ENCODE peak calls at places on chromosomes 11 and 22, in ten cellular contexts. One of them, this sample, is unnamed.

GRCh38 chr11:33898957-33899356 is 7.1 kb upstream of the LMO2 start:
- DNase-seq in ELR: no peak
- DNase-seq in GM23338: no peak
- DNase-seq in stimulated activated CD8-positive, alpha-beta memory T cell treated with anti-CD3 and anti-CD28 coated beads, Interleukin-2, amount 100 ng/mL, for 48 hours: no peak
- DNase-seq in GM23248: no peak
- DNase-seq in PC-3: no peak
- DNase-seq in upper lobe of left lung: no peak
- DNase-seq in naive thymus-derived CD8-positive, alpha-beta T cell: no peak
- DNase-seq in activated effector memory CD4-positive, alpha-beta T cell treated with anti-CD3 and anti-CD28 coated beads, Interleukin-2, amount 50 U/mL, for 16 hours: no peak
- DNase-seq in activated naive CD4-positive, alpha-beta T cell treated with anti-CD3 and anti-CD28 coated beads, Interleukin-2, amount 50 U/mL, for 16 hours: no peak
- DNase-seq in this sample: no peak

GRCh38 chr11:106424111-106424510 is 346.6 kb downstream of the AASDHPPT start:
- DNase-seq in ELR: peak; percentile 89
- DNase-seq in GM23338: no peak
- DNase-seq in stimulated activated CD8-positive, alpha-beta memory T cell treated with anti-CD3 and anti-CD28 coated beads, Interleukin-2, amount 100 ng/mL, for 48 hours: no peak
- DNase-seq in GM23248: peak; percentile 90
- DNase-seq in PC-3: peak; percentile 98
- DNase-seq in upper lobe of left lung: no peak
- DNase-seq in naive thymus-derived CD8-positive, alpha-beta T cell: no peak
- DNase-seq in activated effector memory CD4-positive, alpha-beta T cell treated with anti-CD3 and anti-CD28 coated beads, Interleukin-2, amount 50 U/mL, for 16 hours: no peak
- DNase-seq in activated naive CD4-positive, alpha-beta T cell treated with anti-CD3 and anti-CD28 coated beads, Interleukin-2, amount 50 U/mL, for 16 hours: no peak
- DNase-seq in this sample: no peak

GRCh38 chr11:46446343-46446751 is 54.8 kb upstream of the CHRM4 start:
- DNase-seq in ELR: peak; percentile 5
- DNase-seq in GM23338: peak; percentile 64
- DNase-seq in stimulated activated CD8-positive, alpha-beta memory T cell treated with anti-CD3 and anti-CD28 coated beads, Interleukin-2, amount 100 ng/mL, for 48 hours: no peak
- DNase-seq in GM23248: peak; percentile 22
- DNase-seq in PC-3: no peak
- DNase-seq in upper lobe of left lung: no peak
- DNase-seq in naive thymus-derived CD8-positive, alpha-beta T cell: no peak
- DNase-seq in activated effector memory CD4-positive, alpha-beta T cell treated with anti-CD3 and anti-CD28 coated beads, Interleukin-2, amount 50 U/mL, for 16 hours: no peak
- DNase-seq in activated naive CD4-positive, alpha-beta T cell treated with anti-CD3 and anti-CD28 coated beads, Interleukin-2, amount 50 U/mL, for 16 hours: no peak
- DNase-seq in this sample: no peak

GRCh38 chr11:118790357-118791014 is 478 bp downstream of the DDX6 start:
- DNase-seq in ELR: peak; percentile 73
- DNase-seq in GM23338: peak; percentile 74
- DNase-seq in stimulated activated CD8-positive, alpha-beta memory T cell treated with anti-CD3 and anti-CD28 coated beads, Interleukin-2, amount 100 ng/mL, for 48 hours: peak; percentile 36
- DNase-seq in GM23248: peak; percentile 76
- DNase-seq in PC-3: peak; percentile 44
- DNase-seq in upper lobe of left lung: peak; percentile 78
- DNase-seq in naive thymus-derived CD8-positive, alpha-beta T cell: peak; percentile 67
- DNase-seq in activated effector memory CD4-positive, alpha-beta T cell treated with anti-CD3 and anti-CD28 coated beads, Interleukin-2, amount 50 U/mL, for 16 hours: peak; percentile 82
- DNase-seq in activated naive CD4-positive, alpha-beta T cell treated with anti-CD3 and anti-CD28 coated beads, Interleukin-2, amount 50 U/mL, for 16 hours: peak; percentile 53
- DNase-seq in this sample: peak; percentile 58

GRCh38 chr11:1049431-1049891 is 12.9 kb upstream of the MUC6 start:
- DNase-seq in ELR: no peak
- DNase-seq in GM23338: no peak
- DNase-seq in stimulated activated CD8-positive, alpha-beta memory T cell treated with anti-CD3 and anti-CD28 coated beads, Interleukin-2, amount 100 ng/mL, for 48 hours: no peak
- DNase-seq in GM23248: no peak
- DNase-seq in PC-3: no peak
- DNase-seq in upper lobe of left lung: peak; percentile 58
- DNase-seq in naive thymus-derived CD8-positive, alpha-beta T cell: no peak
- DNase-seq in activated effector memory CD4-positive, alpha-beta T cell treated with anti-CD3 and anti-CD28 coated beads, Interleukin-2, amount 50 U/mL, for 16 hours: peak; percentile 57
- DNase-seq in activated naive CD4-positive, alpha-beta T cell treated with anti-CD3 and anti-CD28 coated beads, Interleukin-2, amount 50 U/mL, for 16 hours: no peak
- DNase-seq in this sample: no peak

GRCh38 chr22:24434472-24435322 is 7.3 kb downstream of the ADORA2A start:
- DNase-seq in ELR: no peak
- DNase-seq in GM23338: no peak
- DNase-seq in stimulated activated CD8-positive, alpha-beta memory T cell treated with anti-CD3 and anti-CD28 coated beads, Interleukin-2, amount 100 ng/mL, for 48 hours: peak; percentile 57
- DNase-seq in GM23248: peak; percentile 43
- DNase-seq in PC-3: no peak
- DNase-seq in upper lobe of left lung: peak; percentile 56
- DNase-seq in naive thymus-derived CD8-positive, alpha-beta T cell: peak; percentile 71
- DNase-seq in activated effector memory CD4-positive, alpha-beta T cell treated with anti-CD3 and anti-CD28 coated beads, Interleukin-2, amount 50 U/mL, for 16 hours: peak; percentile 89
- DNase-seq in activated naive CD4-positive, alpha-beta T cell treated with anti-CD3 and anti-CD28 coated beads, Interleukin-2, amount 50 U/mL, for 16 hours: peak; percentile 59
- DNase-seq in this sample: peak; percentile 70

GRCh38 chr11:103792981-103793468 is 243.4 kb upstream of the DDI1 start:
- DNase-seq in ELR: peak; percentile 22
- DNase-seq in GM23338: no peak
- DNase-seq in stimulated activated CD8-positive, alpha-beta memory T cell treated with anti-CD3 and anti-CD28 coated beads, Interleukin-2, amount 100 ng/mL, for 48 hours: no peak
- DNase-seq in GM23248: no peak
- DNase-seq in PC-3: no peak
- DNase-seq in upper lobe of left lung: no peak
- DNase-seq in naive thymus-derived CD8-positive, alpha-beta T cell: no peak
- DNase-seq in activated effector memory CD4-positive, alpha-beta T cell treated with anti-CD3 and anti-CD28 coated beads, Interleukin-2, amount 50 U/mL, for 16 hours: no peak
- DNase-seq in activated naive CD4-positive, alpha-beta T cell treated with anti-CD3 and anti-CD28 coated beads, Interleukin-2, amount 50 U/mL, for 16 hours: no peak
- DNase-seq in this sample: no peak

GRCh38 chr11:119472186-119472855 is 49.3 kb upstream of the THY1 start:
- DNase-seq in ELR: no peak
- DNase-seq in GM23338: no peak
- DNase-seq in stimulated activated CD8-positive, alpha-beta memory T cell treated with anti-CD3 and anti-CD28 coated beads, Interleukin-2, amount 100 ng/mL, for 48 hours: no peak
- DNase-seq in GM23248: peak; percentile 56
- DNase-seq in PC-3: no peak
- DNase-seq in upper lobe of left lung: peak; percentile 14
- DNase-seq in naive thymus-derived CD8-positive, alpha-beta T cell: no peak
- DNase-seq in activated effector memory CD4-positive, alpha-beta T cell treated with anti-CD3 and anti-CD28 coated beads, Interleukin-2, amount 50 U/mL, for 16 hours: no peak
- DNase-seq in activated naive CD4-positive, alpha-beta T cell treated with anti-CD3 and anti-CD28 coated beads, Interleukin-2, amount 50 U/mL, for 16 hours: no peak
- DNase-seq in this sample: no peak

GRCh38 chr11:88520391-88520790 is 182.9 kb upstream of the CTSC start:
- DNase-seq in ELR: peak; percentile 59
- DNase-seq in GM23338: no peak
- DNase-seq in stimulated activated CD8-positive, alpha-beta memory T cell treated with anti-CD3 and anti-CD28 coated beads, Interleukin-2, amount 100 ng/mL, for 48 hours: no peak
- DNase-seq in GM23248: peak; percentile 46
- DNase-seq in PC-3: no peak
- DNase-seq in upper lobe of left lung: no peak
- DNase-seq in naive thymus-derived CD8-positive, alpha-beta T cell: no peak
- DNase-seq in activated effector memory CD4-positive, alpha-beta T cell treated with anti-CD3 and anti-CD28 coated beads, Interleukin-2, amount 50 U/mL, for 16 hours: no peak
- DNase-seq in activated naive CD4-positive, alpha-beta T cell treated with anti-CD3 and anti-CD28 coated beads, Interleukin-2, amount 50 U/mL, for 16 hours: no peak
- DNase-seq in this sample: no peak

GRCh38 chr22:44885806-44886360 is 123.9 kb downstream of the PHF21B start:
- DNase-seq in ELR: no peak
- DNase-seq in GM23338: no peak
- DNase-seq in stimulated activated CD8-positive, alpha-beta memory T cell treated with anti-CD3 and anti-CD28 coated beads, Interleukin-2, amount 100 ng/mL, for 48 hours: no peak
- DNase-seq in GM23248: no peak
- DNase-seq in PC-3: no peak
- DNase-seq in upper lobe of left lung: no peak
- DNase-seq in naive thymus-derived CD8-positive, alpha-beta T cell: no peak
- DNase-seq in activated effector memory CD4-positive, alpha-beta T cell treated with anti-CD3 and anti-CD28 coated beads, Interleukin-2, amount 50 U/mL, for 16 hours: peak; percentile 37
- DNase-seq in activated naive CD4-positive, alpha-beta T cell treated with anti-CD3 and anti-CD28 coated beads, Interleukin-2, amount 50 U/mL, for 16 hours: no peak
- DNase-seq in this sample: no peak

GRCh38 chr11:110858556-110858921 is 146.3 kb upstream of the ARHGAP20 start:
- DNase-seq in ELR: no peak
- DNase-seq in GM23338: no peak
- DNase-seq in stimulated activated CD8-positive, alpha-beta memory T cell treated with anti-CD3 and anti-CD28 coated beads, Interleukin-2, amount 100 ng/mL, for 48 hours: no peak
- DNase-seq in GM23248: peak; percentile 30
- DNase-seq in PC-3: no peak
- DNase-seq in upper lobe of left lung: no peak
- DNase-seq in naive thymus-derived CD8-positive, alpha-beta T cell: no peak
- DNase-seq in activated effector memory CD4-positive, alpha-beta T cell treated with anti-CD3 and anti-CD28 coated beads, Interleukin-2, amount 50 U/mL, for 16 hours: no peak
- DNase-seq in activated naive CD4-positive, alpha-beta T cell treated with anti-CD3 and anti-CD28 coated beads, Interleukin-2, amount 50 U/mL, for 16 hours: no peak
- DNase-seq in this sample: no peak

GRCh38 chr22:17563936-17564391 is 666 bp downstream of the SLC25A18 start:
- DNase-seq in ELR: peak; percentile 45
- DNase-seq in GM23338: no peak
- DNase-seq in stimulated activated CD8-positive, alpha-beta memory T cell treated with anti-CD3 and anti-CD28 coated beads, Interleukin-2, amount 100 ng/mL, for 48 hours: no peak
- DNase-seq in GM23248: peak; percentile 81
- DNase-seq in PC-3: no peak
- DNase-seq in upper lobe of left lung: no peak
- DNase-seq in naive thymus-derived CD8-positive, alpha-beta T cell: no peak
- DNase-seq in activated effector memory CD4-positive, alpha-beta T cell treated with anti-CD3 and anti-CD28 coated beads, Interleukin-2, amount 50 U/mL, for 16 hours: no peak
- DNase-seq in activated naive CD4-positive, alpha-beta T cell treated with anti-CD3 and anti-CD28 coated beads, Interleukin-2, amount 50 U/mL, for 16 hours: no peak
- DNase-seq in this sample: no peak

GRCh38 chr11:119635041-119635745 is 93.8 kb downstream of the NECTIN1 start:
- DNase-seq in ELR: no peak
- DNase-seq in GM23338: no peak
- DNase-seq in stimulated activated CD8-positive, alpha-beta memory T cell treated with anti-CD3 and anti-CD28 coated beads, Interleukin-2, amount 100 ng/mL, for 48 hours: no peak
- DNase-seq in GM23248: no peak
- DNase-seq in PC-3: no peak
- DNase-seq in upper lobe of left lung: no peak
- DNase-seq in naive thymus-derived CD8-positive, alpha-beta T cell: no peak
- DNase-seq in activated effector memory CD4-positive, alpha-beta T cell treated with anti-CD3 and anti-CD28 coated beads, Interleukin-2, amount 50 U/mL, for 16 hours: no peak
- DNase-seq in activated naive CD4-positive, alpha-beta T cell treated with anti-CD3 and anti-CD28 coated beads, Interleukin-2, amount 50 U/mL, for 16 hours: no peak
- DNase-seq in this sample: no peak

GRCh38 chr11:116422556-116422955 is 350.2 kb downstream of the BUD13 start:
- DNase-seq in ELR: no peak
- DNase-seq in GM23338: no peak
- DNase-seq in stimulated activated CD8-positive, alpha-beta memory T cell treated with anti-CD3 and anti-CD28 coated beads, Interleukin-2, amount 100 ng/mL, for 48 hours: no peak
- DNase-seq in GM23248: no peak
- DNase-seq in PC-3: no peak
- DNase-seq in upper lobe of left lung: no peak
- DNase-seq in naive thymus-derived CD8-positive, alpha-beta T cell: no peak
- DNase-seq in activated effector memory CD4-positive, alpha-beta T cell treated with anti-CD3 and anti-CD28 coated beads, Interleukin-2, amount 50 U/mL, for 16 hours: no peak
- DNase-seq in activated naive CD4-positive, alpha-beta T cell treated with anti-CD3 and anti-CD28 coated beads, Interleukin-2, amount 50 U/mL, for 16 hours: no peak
- DNase-seq in this sample: no peak

GRCh38 chr11:130088909-130089668 is 19.4 kb downstream of the APLP2 start:
- DNase-seq in ELR: no peak
- DNase-seq in GM23338: no peak
- DNase-seq in stimulated activated CD8-positive, alpha-beta memory T cell treated with anti-CD3 and anti-CD28 coated beads, Interleukin-2, amount 100 ng/mL, for 48 hours: no peak
- DNase-seq in GM23248: no peak
- DNase-seq in PC-3: no peak
- DNase-seq in upper lobe of left lung: no peak
- DNase-seq in naive thymus-derived CD8-positive, alpha-beta T cell: no peak
- DNase-seq in activated effector memory CD4-positive, alpha-beta T cell treated with anti-CD3 and anti-CD28 coated beads, Interleukin-2, amount 50 U/mL, for 16 hours: no peak
- DNase-seq in activated naive CD4-positive, alpha-beta T cell treated with anti-CD3 and anti-CD28 coated beads, Interleukin-2, amount 50 U/mL, for 16 hours: no peak
- DNase-seq in this sample: no peak

GRCh38 chr22:31995046-31995445 is 48.0 kb upstream of the SLC5A1 start:
- DNase-seq in ELR: peak; percentile 32
- DNase-seq in GM23338: peak; percentile 69
- DNase-seq in stimulated activated CD8-positive, alpha-beta memory T cell treated with anti-CD3 and anti-CD28 coated beads, Interleukin-2, amount 100 ng/mL, for 48 hours: no peak
- DNase-seq in GM23248: no peak
- DNase-seq in PC-3: peak; percentile 4
- DNase-seq in upper lobe of left lung: no peak
- DNase-seq in naive thymus-derived CD8-positive, alpha-beta T cell: no peak
- DNase-seq in activated effector memory CD4-positive, alpha-beta T cell treated with anti-CD3 and anti-CD28 coated beads, Interleukin-2, amount 50 U/mL, for 16 hours: no peak
- DNase-seq in activated naive CD4-positive, alpha-beta T cell treated with anti-CD3 and anti-CD28 coated beads, Interleukin-2, amount 50 U/mL, for 16 hours: no peak
- DNase-seq in this sample: no peak

GRCh38 chr11:95585071-95585751 is 204.4 kb downstream of the FAM76B start:
- DNase-seq in ELR: peak; percentile 80
- DNase-seq in GM23338: no peak
- DNase-seq in stimulated activated CD8-positive, alpha-beta memory T cell treated with anti-CD3 and anti-CD28 coated beads, Interleukin-2, amount 100 ng/mL, for 48 hours: no peak
- DNase-seq in GM23248: peak; percentile 85
- DNase-seq in PC-3: no peak
- DNase-seq in upper lobe of left lung: no peak
- DNase-seq in naive thymus-derived CD8-positive, alpha-beta T cell: no peak
- DNase-seq in activated effector memory CD4-positive, alpha-beta T cell treated with anti-CD3 and anti-CD28 coated beads, Interleukin-2, amount 50 U/mL, for 16 hours: no peak
- DNase-seq in activated naive CD4-positive, alpha-beta T cell treated with anti-CD3 and anti-CD28 coated beads, Interleukin-2, amount 50 U/mL, for 16 hours: no peak
- DNase-seq in this sample: no peak

GRCh38 chr11:33248416-33248957 is 8.7 kb upstream of the HIPK3 start:
- DNase-seq in ELR: peak; percentile 22
- DNase-seq in GM23338: no peak
- DNase-seq in stimulated activated CD8-positive, alpha-beta memory T cell treated with anti-CD3 and anti-CD28 coated beads, Interleukin-2, amount 100 ng/mL, for 48 hours: no peak
- DNase-seq in GM23248: peak; percentile 82
- DNase-seq in PC-3: no peak
- DNase-seq in upper lobe of left lung: no peak
- DNase-seq in naive thymus-derived CD8-positive, alpha-beta T cell: no peak
- DNase-seq in activated effector memory CD4-positive, alpha-beta T cell treated with anti-CD3 and anti-CD28 coated beads, Interleukin-2, amount 50 U/mL, for 16 hours: no peak
- DNase-seq in activated naive CD4-positive, alpha-beta T cell treated with anti-CD3 and anti-CD28 coated beads, Interleukin-2, amount 50 U/mL, for 16 hours: no peak
- DNase-seq in this sample: no peak

GRCh38 chr11:10784229-10785145 is 24.2 kb downstream of the EIF4G2 start:
- DNase-seq in ELR: no peak
- DNase-seq in GM23338: no peak
- DNase-seq in stimulated activated CD8-positive, alpha-beta memory T cell treated with anti-CD3 and anti-CD28 coated beads, Interleukin-2, amount 100 ng/mL, for 48 hours: no peak
- DNase-seq in GM23248: no peak
- DNase-seq in PC-3: no peak
- DNase-seq in upper lobe of left lung: no peak
- DNase-seq in naive thymus-derived CD8-positive, alpha-beta T cell: no peak
- DNase-seq in activated effector memory CD4-positive, alpha-beta T cell treated with anti-CD3 and anti-CD28 coated beads, Interleukin-2, amount 50 U/mL, for 16 hours: no peak
- DNase-seq in activated naive CD4-positive, alpha-beta T cell treated with anti-CD3 and anti-CD28 coated beads, Interleukin-2, amount 50 U/mL, for 16 hours: no peak
- DNase-seq in this sample: no peak

GRCh38 chr22:44595841-44596341 is 97.9 kb upstream of the RTL6 start:
- DNase-seq in ELR: no peak
- DNase-seq in GM23338: no peak
- DNase-seq in stimulated activated CD8-positive, alpha-beta memory T cell treated with anti-CD3 and anti-CD28 coated beads, Interleukin-2, amount 100 ng/mL, for 48 hours: no peak
- DNase-seq in GM23248: no peak
- DNase-seq in PC-3: no peak
- DNase-seq in upper lobe of left lung: no peak
- DNase-seq in naive thymus-derived CD8-positive, alpha-beta T cell: no peak
- DNase-seq in activated effector memory CD4-positive, alpha-beta T cell treated with anti-CD3 and anti-CD28 coated beads, Interleukin-2, amount 50 U/mL, for 16 hours: no peak
- DNase-seq in activated naive CD4-positive, alpha-beta T cell treated with anti-CD3 and anti-CD28 coated beads, Interleukin-2, amount 50 U/mL, for 16 hours: no peak
- DNase-seq in this sample: no peak

GRCh38 chr11:34564406-34564805 is 50.8 kb upstream of the ELF5 start:
- DNase-seq in ELR: peak; percentile 52
- DNase-seq in GM23338: peak; percentile 42
- DNase-seq in stimulated activated CD8-positive, alpha-beta memory T cell treated with anti-CD3 and anti-CD28 coated beads, Interleukin-2, amount 100 ng/mL, for 48 hours: no peak
- DNase-seq in GM23248: peak; percentile 58
- DNase-seq in PC-3: peak; percentile 71
- DNase-seq in upper lobe of left lung: no peak
- DNase-seq in naive thymus-derived CD8-positive, alpha-beta T cell: no peak
- DNase-seq in activated effector memory CD4-positive, alpha-beta T cell treated with anti-CD3 and anti-CD28 coated beads, Interleukin-2, amount 50 U/mL, for 16 hours: no peak
- DNase-seq in activated naive CD4-positive, alpha-beta T cell treated with anti-CD3 and anti-CD28 coated beads, Interleukin-2, amount 50 U/mL, for 16 hours: no peak
- DNase-seq in this sample: no peak

GRCh38 chr11:124075841-124076571 is 34.9 kb upstream of the OR10G7 start:
- DNase-seq in ELR: peak; percentile 23
- DNase-seq in GM23338: peak; percentile 60
- DNase-seq in stimulated activated CD8-positive, alpha-beta memory T cell treated with anti-CD3 and anti-CD28 coated beads, Interleukin-2, amount 100 ng/mL, for 48 hours: peak; percentile 10
- DNase-seq in GM23248: peak; percentile 49
- DNase-seq in PC-3: no peak
- DNase-seq in upper lobe of left lung: no peak
- DNase-seq in naive thymus-derived CD8-positive, alpha-beta T cell: no peak
- DNase-seq in activated effector memory CD4-positive, alpha-beta T cell treated with anti-CD3 and anti-CD28 coated beads, Interleukin-2, amount 50 U/mL, for 16 hours: no peak
- DNase-seq in activated naive CD4-positive, alpha-beta T cell treated with anti-CD3 and anti-CD28 coated beads, Interleukin-2, amount 50 U/mL, for 16 hours: no peak
- DNase-seq in this sample: no peak

GRCh38 chr11:111911563-111912401 is at the start of gene CRYAB:
- DNase-seq in ELR: peak; percentile 40
- DNase-seq in GM23338: peak; percentile 62
- DNase-seq in stimulated activated CD8-positive, alpha-beta memory T cell treated with anti-CD3 and anti-CD28 coated beads, Interleukin-2, amount 100 ng/mL, for 48 hours: no peak
- DNase-seq in GM23248: peak; percentile 98
- DNase-seq in PC-3: peak; percentile 61
- DNase-seq in upper lobe of left lung: peak; percentile 64
- DNase-seq in naive thymus-derived CD8-positive, alpha-beta T cell: no peak
- DNase-seq in activated effector memory CD4-positive, alpha-beta T cell treated with anti-CD3 and anti-CD28 coated beads, Interleukin-2, amount 50 U/mL, for 16 hours: no peak
- DNase-seq in activated naive CD4-positive, alpha-beta T cell treated with anti-CD3 and anti-CD28 coated beads, Interleukin-2, amount 50 U/mL, for 16 hours: no peak
- DNase-seq in this sample: no peak

GRCh38 chr11:113806403-113806802 is 26.8 kb downstream of the CLDN25 start:
- DNase-seq in ELR: peak; percentile 47
- DNase-seq in GM23338: peak; percentile 85
- DNase-seq in stimulated activated CD8-positive, alpha-beta memory T cell treated with anti-CD3 and anti-CD28 coated beads, Interleukin-2, amount 100 ng/mL, for 48 hours: no peak
- DNase-seq in GM23248: peak; percentile 24
- DNase-seq in PC-3: peak; percentile 59
- DNase-seq in upper lobe of left lung: no peak
- DNase-seq in naive thymus-derived CD8-positive, alpha-beta T cell: no peak
- DNase-seq in activated effector memory CD4-positive, alpha-beta T cell treated with anti-CD3 and anti-CD28 coated beads, Interleukin-2, amount 50 U/mL, for 16 hours: no peak
- DNase-seq in activated naive CD4-positive, alpha-beta T cell treated with anti-CD3 and anti-CD28 coated beads, Interleukin-2, amount 50 U/mL, for 16 hours: no peak
- DNase-seq in this sample: no peak

GRCh38 chr11:68343761-68344256 is 31.4 kb downstream of the LRP5 start:
- DNase-seq in ELR: no peak
- DNase-seq in GM23338: no peak
- DNase-seq in stimulated activated CD8-positive, alpha-beta memory T cell treated with anti-CD3 and anti-CD28 coated beads, Interleukin-2, amount 100 ng/mL, for 48 hours: no peak
- DNase-seq in GM23248: no peak
- DNase-seq in PC-3: no peak
- DNase-seq in upper lobe of left lung: peak; percentile 68
- DNase-seq in naive thymus-derived CD8-positive, alpha-beta T cell: no peak
- DNase-seq in activated effector memory CD4-positive, alpha-beta T cell treated with anti-CD3 and anti-CD28 coated beads, Interleukin-2, amount 50 U/mL, for 16 hours: no peak
- DNase-seq in activated naive CD4-positive, alpha-beta T cell treated with anti-CD3 and anti-CD28 coated beads, Interleukin-2, amount 50 U/mL, for 16 hours: no peak
- DNase-seq in this sample: no peak

GRCh38 chr11:68414457-68415221 is 45.9 kb upstream of the PPP6R3 start:
- DNase-seq in ELR: no peak
- DNase-seq in GM23338: no peak
- DNase-seq in stimulated activated CD8-positive, alpha-beta memory T cell treated with anti-CD3 and anti-CD28 coated beads, Interleukin-2, amount 100 ng/mL, for 48 hours: no peak
- DNase-seq in GM23248: no peak
- DNase-seq in PC-3: no peak
- DNase-seq in upper lobe of left lung: no peak
- DNase-seq in naive thymus-derived CD8-positive, alpha-beta T cell: no peak
- DNase-seq in activated effector memory CD4-positive, alpha-beta T cell treated with anti-CD3 and anti-CD28 coated beads, Interleukin-2, amount 50 U/mL, for 16 hours: no peak
- DNase-seq in activated naive CD4-positive, alpha-beta T cell treated with anti-CD3 and anti-CD28 coated beads, Interleukin-2, amount 50 U/mL, for 16 hours: no peak
- DNase-seq in this sample: no peak

GRCh38 chr11:18367431-18367830 is 26.9 kb upstream of the LDHA start:
- DNase-seq in ELR: peak; percentile 39
- DNase-seq in GM23338: no peak
- DNase-seq in stimulated activated CD8-positive, alpha-beta memory T cell treated with anti-CD3 and anti-CD28 coated beads, Interleukin-2, amount 100 ng/mL, for 48 hours: no peak
- DNase-seq in GM23248: peak; percentile 34
- DNase-seq in PC-3: no peak
- DNase-seq in upper lobe of left lung: no peak
- DNase-seq in naive thymus-derived CD8-positive, alpha-beta T cell: no peak
- DNase-seq in activated effector memory CD4-positive, alpha-beta T cell treated with anti-CD3 and anti-CD28 coated beads, Interleukin-2, amount 50 U/mL, for 16 hours: no peak
- DNase-seq in activated naive CD4-positive, alpha-beta T cell treated with anti-CD3 and anti-CD28 coated beads, Interleukin-2, amount 50 U/mL, for 16 hours: no peak
- DNase-seq in this sample: no peak

GRCh38 chr22:48706934-48707748 is 1120.5 kb downstream of the BRD1 start:
- DNase-seq in ELR: no peak
- DNase-seq in GM23338: no peak
- DNase-seq in stimulated activated CD8-positive, alpha-beta memory T cell treated with anti-CD3 and anti-CD28 coated beads, Interleukin-2, amount 100 ng/mL, for 48 hours: no peak
- DNase-seq in GM23248: no peak
- DNase-seq in PC-3: no peak
- DNase-seq in upper lobe of left lung: no peak
- DNase-seq in naive thymus-derived CD8-positive, alpha-beta T cell: no peak
- DNase-seq in activated effector memory CD4-positive, alpha-beta T cell treated with anti-CD3 and anti-CD28 coated beads, Interleukin-2, amount 50 U/mL, for 16 hours: peak; percentile 33
- DNase-seq in activated naive CD4-positive, alpha-beta T cell treated with anti-CD3 and anti-CD28 coated beads, Interleukin-2, amount 50 U/mL, for 16 hours: no peak
- DNase-seq in this sample: no peak

This sample was measured in effector memory CD8-positive, alpha-beta T cell.